ENCODE peak calls at places on chromosomes 7 and 10, in six cellular contexts. N, Z, J, Q, V and W are unnamed samples.

GRCh38 chr7:95772298-95772770 is at the start of gene DYNC1I1:
- DNase-seq in N (peak; percentile 76), Z (peak; percentile 81), J (peak; percentile 87), Q (no peak), V (peak; percentile 60), W (peak; percentile 64)

GRCh38 chr7:25124485-25125136 is 449 bp downstream of the CYCS start:
- DNase-seq in N (no peak), Z (no peak), J (no peak), Q (no peak), V (no peak), W (no peak)

GRCh38 chr7:134419085-134419484 is 39.8 kb downstream of the AKR1B1 start:
- DNase-seq in N (no peak), Z (no peak), J (no peak), Q (no peak), V (no peak), W (no peak)

GRCh38 chr10:110409926-110410325 is 87.8 kb upstream of the DUSP5 start:
- DNase-seq in N (no peak), Z (no peak), J (no peak), Q (no peak), V (no peak), W (no peak)

GRCh38 chr10:70664702-70665195 is 7.6 kb upstream of the ADAMTS14 start:
- DNase-seq in N (no peak), Z (peak; percentile 41), J (peak; percentile 39), Q (peak; percentile 89), V (no peak), W (peak; percentile 99)

GRCh38 chr10:35533565-35533964 is 71.6 kb upstream of the GJD4 start:
- DNase-seq in N (no peak), Z (no peak), J (no peak), Q (no peak), V (no peak), W (no peak)

GRCh38 chr7:47968852-47969774 is 10.3 kb downstream of the HUS1 start:
- DNase-seq in N (peak; percentile 66), Z (peak; percentile 66), J (peak; percentile 79), Q (no peak), V (no peak), W (peak; percentile 64)

GRCh38 chr10:63866747-63867140 is 345.5 kb downstream of the REEP3 start:
- DNase-seq in N (no peak), Z (no peak), J (peak; percentile 29), Q (no peak), V (no peak), W (peak; percentile 35)

GRCh38 chr10:100747826-100748231 is 2.4 kb downstream of the PAX2 start:
- DNase-seq in N (no peak), Z (no peak), J (no peak), Q (no peak), V (no peak), W (no peak)

GRCh38 chr10:124075116-124075955 is 18.1 kb downstream of the CHST15 start:
- DNase-seq in N (no peak), Z (no peak), J (no peak), Q (no peak), V (no peak), W (no peak)

GRCh38 chr7:151245360-151246160 is 2.9 kb downstream of the SMARCD3 start:
- DNase-seq in N (peak; percentile 59), Z (no peak), J (peak; percentile 83), Q (no peak), V (peak; percentile 60), W (no peak)

GRCh38 chr10:29622382-29622885 is 12.3 kb downstream of the SVIL start:
- DNase-seq in N (no peak), Z (no peak), J (no peak), Q (no peak), V (no peak), W (no peak)

GRCh38 chr7:8284606-8285005 is 22.6 kb upstream of the ICA1 start:
- DNase-seq in N (no peak), Z (peak; percentile 14), J (peak; percentile 23), Q (no peak), V (no peak), W (no peak)

GRCh38 chr10:14173391-14173705 is 157.4 kb downstream of the FRMD4A start:
- DNase-seq in N (no peak), Z (no peak), J (no peak), Q (no peak), V (no peak), W (no peak)
- H3K4me3 ChIP-seq in N (peak overlapping the region; percentile 48), Z (peak overlapping the region; percentile 47), J (peak overlapping the region; percentile 41), Q (peak overlapping the region; percentile 36), V (no peak overlapping the region), W (no peak overlapping the region)

GRCh38 chr10:113273877-113274829 is 278.7 kb upstream of the HABP2 start:
- DNase-seq in N (no peak), Z (peak; percentile 45), J (no peak), Q (no peak), V (no peak), W (peak; percentile 67)
- TF ChIP-seq CTCF in N (no peak), Z (no peak), J (no peak), Q (no peak), V (no peak), W (no peak)

GRCh38 chr7:140676303-140676702 is 3.6 kb downstream of the ADCK2 start:
- DNase-seq in N (no peak), Z (no peak), J (no peak), Q (no peak), V (no peak), W (no peak)
- H3K4me3 ChIP-seq in N (no peak overlapping the region), Z (no peak overlapping the region), J (no peak overlapping the region), Q (no peak overlapping the region), V (no peak overlapping the region), W (no peak overlapping the region)

GRCh38 chr10:74753295-74754211 is 72.8 kb upstream of the KAT6B start:
- DNase-seq in N (peak; percentile 47), Z (no peak), J (peak; percentile 53), Q (peak; percentile 97), V (no peak), W (peak; percentile 70)

GRCh38 chr10:74750848-74751274 is 75.5 kb upstream of the KAT6B start:
- DNase-seq in N (no peak), Z (no peak), J (no peak), Q (no peak), V (no peak), W (no peak)

GRCh38 chr10:74755273-74755672 is 71.1 kb upstream of the KAT6B start:
- DNase-seq in N (no peak), Z (no peak), J (no peak), Q (no peak), V (no peak), W (no peak)

GRCh38 chr10:74754397-74754796 is 72.0 kb upstream of the KAT6B start:
- DNase-seq in N (no peak), Z (no peak), J (no peak), Q (peak; percentile 5), V (no peak), W (no peak)

DNA sequence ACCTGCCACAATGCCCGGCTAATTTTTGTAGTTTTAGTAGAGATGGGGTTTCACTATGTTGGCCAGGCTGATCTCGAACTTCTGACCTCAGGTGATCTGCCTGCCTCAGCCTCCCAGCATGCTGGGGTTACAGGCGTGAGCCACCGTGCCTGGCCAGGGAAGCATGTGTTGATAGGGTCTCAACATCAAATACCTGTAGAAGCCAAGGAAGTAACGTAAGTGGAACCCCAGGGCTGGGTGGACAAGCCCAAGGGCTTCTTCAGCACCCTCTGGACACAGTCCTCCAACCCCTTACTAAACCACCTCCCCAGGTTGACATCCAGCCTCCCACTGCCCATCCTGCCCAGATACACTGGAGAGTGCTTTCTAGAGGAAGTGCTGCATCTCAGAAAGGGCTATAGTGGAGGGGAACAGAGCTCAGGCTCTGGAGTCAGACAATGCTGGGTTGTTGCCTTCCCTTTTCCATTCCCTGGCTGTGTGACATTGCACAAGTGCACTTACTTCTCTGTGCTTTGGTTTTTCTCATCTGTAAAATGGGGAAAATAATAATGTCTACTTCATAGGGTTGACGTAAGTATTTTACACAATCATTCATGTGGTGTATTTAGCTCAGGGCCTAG is 73.9 kb upstream of the KAT6B start:
- DNase-seq in N (no peak), Z (no peak), J (no peak), Q (no peak), V (no peak), W (no peak)
- TF ChIP-seq CTCF in N (no peak), Z (no peak), J (no peak), Q (no peak), V (no peak), W (no peak)

GRCh38 chr10:121754667-121755066 is 156.4 kb upstream of the FGFR2 start:
- DNase-seq in N (no peak), Z (no peak), J (no peak), Q (no peak), V (no peak), W (peak; percentile 5)

GRCh38 chr10:121751191-121751760 is 153.0 kb upstream of the FGFR2 start:
- DNase-seq in N (no peak), Z (no peak), J (no peak), Q (no peak), V (no peak), W (peak; percentile 60)

DNA sequence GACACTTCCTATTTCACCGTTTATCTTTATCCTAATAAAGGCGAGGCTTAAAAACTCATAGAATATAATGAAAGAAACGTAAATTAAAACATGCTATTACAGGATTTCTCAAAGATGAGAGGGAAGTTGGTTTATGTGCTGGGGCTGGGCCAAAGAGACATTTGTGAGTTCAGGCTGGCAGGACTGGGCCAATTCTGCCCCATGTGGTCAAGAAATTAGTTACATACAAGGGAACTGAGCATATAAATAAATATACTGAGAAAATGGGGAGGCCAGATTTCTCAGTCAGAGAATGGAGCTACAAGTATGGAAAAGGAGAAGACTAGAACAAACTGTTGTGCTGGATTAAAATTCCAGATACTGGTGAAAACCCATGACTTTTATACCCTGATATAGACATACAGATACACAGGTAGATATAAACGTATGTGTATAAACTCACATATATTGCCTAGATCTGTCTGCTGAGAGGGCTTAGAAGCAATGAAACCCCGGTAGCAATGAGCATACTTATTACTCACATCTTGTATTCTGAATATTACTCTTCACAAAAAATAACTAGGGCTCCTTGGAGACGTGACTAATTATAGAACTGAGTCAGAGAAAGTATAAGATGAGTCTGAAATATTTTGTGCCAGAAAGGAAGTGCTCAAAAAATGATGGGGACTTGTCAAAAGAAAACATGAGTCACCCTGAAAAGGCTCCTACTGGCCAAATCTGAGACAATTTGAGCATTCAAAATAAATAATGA is 155.7 kb upstream of the FGFR2 start:
- DNase-seq in N (no peak), Z (no peak), J (no peak), Q (peak; percentile 46), V (no peak), W (peak; percentile 92)
- H3K4me3 ChIP-seq in N (no peak overlapping the region), Z (no peak overlapping the region), J (no peak overlapping the region), Q (no peak overlapping the region), V (no peak overlapping the region), W (no peak overlapping the region)

DNA sequence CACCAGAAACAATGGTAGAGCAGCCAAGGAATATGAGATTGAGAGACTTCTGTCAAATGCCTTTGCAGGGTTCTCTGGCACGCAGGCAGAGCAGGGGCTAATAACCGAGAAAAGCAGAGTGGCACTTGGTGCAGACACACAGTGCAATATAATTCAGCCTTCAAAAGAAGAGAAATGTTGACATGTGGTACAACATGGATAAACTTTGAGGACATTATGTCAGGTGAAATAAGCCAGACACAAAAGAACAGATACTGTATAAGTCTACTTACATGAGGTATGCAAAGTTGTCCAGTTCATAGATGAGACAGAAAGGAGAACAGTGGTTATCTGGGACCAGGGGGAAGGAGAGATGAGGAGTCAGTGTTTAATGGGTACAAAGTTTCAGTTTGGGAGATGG is 41.8 kb downstream of the ITIH5 start:
- DNase-seq in N (no peak), Z (no peak), J (no peak), Q (no peak), V (no peak), W (no peak)
- TF ChIP-seq CTCF in N (no peak), Z (no peak), J (no peak), Q (no peak), V (no peak), W (no peak)